ENCODE peak calls at places on chromosomes 7 and 10, in six cellular contexts. One of them, this sample, is unnamed.

GRCh38 chr10:63605568-63605967 is 84.4 kb downstream of the REEP3 start:
- DNase-seq in CD4-positive, alpha-beta memory T cell: no peak
- DNase-seq in CD4-positive, CD25-positive, alpha-beta regulatory T cell: no peak
- DNase-seq in mammary epithelial cell: no peak
- DNase-seq in GM23248: peak; percentile 6
- DNase-seq in H1: no peak
- DNase-seq in this sample: no peak

GRCh38 chr10:79944428-79945395 is 4.2 kb downstream of the SFTPD start:
- DNase-seq in CD4-positive, alpha-beta memory T cell: no peak
- DNase-seq in CD4-positive, CD25-positive, alpha-beta regulatory T cell: no peak
- DNase-seq in mammary epithelial cell: no peak
- DNase-seq in GM23248: no peak
- DNase-seq in H1: no peak
- DNase-seq in this sample: no peak

GRCh38 chr10:77524300-77524711 is 113.3 kb downstream of the KCNMA1 start:
- DNase-seq in CD4-positive, alpha-beta memory T cell: no peak
- DNase-seq in CD4-positive, CD25-positive, alpha-beta regulatory T cell: no peak
- DNase-seq in mammary epithelial cell: peak; percentile 24
- DNase-seq in GM23248: peak; percentile 87
- DNase-seq in H1: no peak
- DNase-seq in this sample: no peak

GRCh38 chr10:32005050-32005449 is 51.2 kb downstream of the KIF5B start:
- DNase-seq in CD4-positive, alpha-beta memory T cell: peak; percentile 36
- DNase-seq in CD4-positive, CD25-positive, alpha-beta regulatory T cell: peak; percentile 30
- DNase-seq in mammary epithelial cell: peak; percentile 25
- DNase-seq in GM23248: peak; percentile 60
- DNase-seq in H1: no peak
- DNase-seq in this sample: peak; percentile 19

GRCh38 chr10:104650072-104650471 is 9.0 kb downstream of the SORCS3 start:
- DNase-seq in CD4-positive, alpha-beta memory T cell: no peak
- DNase-seq in CD4-positive, CD25-positive, alpha-beta regulatory T cell: no peak
- DNase-seq in mammary epithelial cell: no peak
- DNase-seq in GM23248: no peak
- DNase-seq in H1: no peak
- DNase-seq in this sample: peak; percentile 8

GRCh38 chr10:27741173-27742091 is 4.2 kb downstream of the MKX start:
- DNase-seq in CD4-positive, alpha-beta memory T cell: no peak
- DNase-seq in CD4-positive, CD25-positive, alpha-beta regulatory T cell: no peak
- DNase-seq in mammary epithelial cell: no peak
- DNase-seq in GM23248: no peak
- DNase-seq in H1: no peak
- DNase-seq in this sample: no peak

GRCh38 chr7:85554294-85554877 is 367.5 kb upstream of the SEMA3D start:
- DNase-seq in CD4-positive, alpha-beta memory T cell: peak; percentile 3
- DNase-seq in CD4-positive, CD25-positive, alpha-beta regulatory T cell: no peak
- DNase-seq in mammary epithelial cell: peak; percentile 55
- DNase-seq in GM23248: peak; percentile 80
- DNase-seq in H1: no peak
- DNase-seq in this sample: peak; percentile 25

GRCh38 chr10:30645340-30645827 is 15.8 kb upstream of the LYZL2 start:
- DNase-seq in CD4-positive, alpha-beta memory T cell: no peak
- DNase-seq in CD4-positive, CD25-positive, alpha-beta regulatory T cell: no peak
- DNase-seq in mammary epithelial cell: peak; percentile 41
- DNase-seq in GM23248: peak; percentile 48
- DNase-seq in H1: no peak
- DNase-seq in this sample: peak; percentile 22

GRCh38 chr10:9253121-9253520 is 1198.6 kb downstream of the GATA3 start:
- DNase-seq in CD4-positive, alpha-beta memory T cell: no peak
- DNase-seq in CD4-positive, CD25-positive, alpha-beta regulatory T cell: no peak
- DNase-seq in mammary epithelial cell: peak; percentile 14
- DNase-seq in GM23248: peak; percentile 53
- DNase-seq in H1: no peak
- DNase-seq in this sample: peak; percentile 33

GRCh38 chr10:76080406-76080805 is 649.0 kb downstream of the LRMDA start:
- DNase-seq in CD4-positive, alpha-beta memory T cell: no peak
- DNase-seq in CD4-positive, CD25-positive, alpha-beta regulatory T cell: no peak
- DNase-seq in mammary epithelial cell: peak; percentile 26
- DNase-seq in GM23248: peak; percentile 39
- DNase-seq in H1: no peak
- DNase-seq in this sample: no peak

GRCh38 chr7:95340491-95340890 is 16.2 kb upstream of the PON1 start:
- DNase-seq in CD4-positive, alpha-beta memory T cell: no peak
- DNase-seq in CD4-positive, CD25-positive, alpha-beta regulatory T cell: no peak
- DNase-seq in mammary epithelial cell: no peak
- DNase-seq in GM23248: no peak
- DNase-seq in H1: no peak
- DNase-seq in this sample: no peak

GRCh38 chr10:76401006-76401405 is 969.6 kb downstream of the LRMDA start:
- DNase-seq in CD4-positive, alpha-beta memory T cell: no peak
- DNase-seq in CD4-positive, CD25-positive, alpha-beta regulatory T cell: no peak
- DNase-seq in mammary epithelial cell: no peak
- DNase-seq in GM23248: peak; percentile 58
- DNase-seq in H1: no peak
- DNase-seq in this sample: no peak

GRCh38 chr7:117098457-117098856 is 145.2 kb downstream of the ST7 start:
- DNase-seq in CD4-positive, alpha-beta memory T cell: no peak
- DNase-seq in CD4-positive, CD25-positive, alpha-beta regulatory T cell: no peak
- DNase-seq in mammary epithelial cell: peak; percentile 84
- DNase-seq in GM23248: peak; percentile 95
- DNase-seq in H1: no peak
- DNase-seq in this sample: peak; percentile 90

GRCh38 chr10:69972951-69973350 is 79.7 kb upstream of the MACROH2A2 start:
- DNase-seq in CD4-positive, alpha-beta memory T cell: no peak
- DNase-seq in CD4-positive, CD25-positive, alpha-beta regulatory T cell: no peak
- DNase-seq in mammary epithelial cell: no peak
- DNase-seq in GM23248: peak; percentile 37
- DNase-seq in H1: no peak
- DNase-seq in this sample: no peak

GRCh38 chr10:133024711-133025557 is 62.8 kb upstream of the ADGRA1 start:
- DNase-seq in CD4-positive, alpha-beta memory T cell: no peak
- DNase-seq in CD4-positive, CD25-positive, alpha-beta regulatory T cell: no peak
- DNase-seq in mammary epithelial cell: no peak
- DNase-seq in GM23248: peak; percentile 14
- DNase-seq in H1: no peak
- DNase-seq in this sample: no peak

GRCh38 chr7:98399462-98399861 is 1.4 kb downstream of the BAIAP2L1 start:
- DNase-seq in CD4-positive, alpha-beta memory T cell: no peak
- DNase-seq in CD4-positive, CD25-positive, alpha-beta regulatory T cell: no peak
- DNase-seq in mammary epithelial cell: peak; percentile 64
- DNase-seq in GM23248: peak; percentile 53
- DNase-seq in H1: no peak
- DNase-seq in this sample: peak; percentile 65

GRCh38 chr7:801940-802364 is 30.3 kb upstream of the SUN1 start:
- DNase-seq in CD4-positive, alpha-beta memory T cell: no peak
- DNase-seq in CD4-positive, CD25-positive, alpha-beta regulatory T cell: no peak
- DNase-seq in mammary epithelial cell: no peak
- DNase-seq in GM23248: peak; percentile 40
- DNase-seq in H1: no peak
- DNase-seq in this sample: no peak

GRCh38 chr10:63331586-63331985 is 134.2 kb downstream of the JMJD1C start:
- DNase-seq in CD4-positive, alpha-beta memory T cell: no peak
- DNase-seq in CD4-positive, CD25-positive, alpha-beta regulatory T cell: no peak
- DNase-seq in mammary epithelial cell: no peak
- DNase-seq in GM23248: peak; percentile 9
- DNase-seq in H1: no peak
- DNase-seq in this sample: no peak

GRCh38 chr10:16519250-16519907 is 2.3 kb downstream of the C1QL3 start:
- DNase-seq in CD4-positive, alpha-beta memory T cell: no peak
- DNase-seq in CD4-positive, CD25-positive, alpha-beta regulatory T cell: no peak
- DNase-seq in mammary epithelial cell: no peak
- DNase-seq in GM23248: no peak
- DNase-seq in H1: no peak
- DNase-seq in this sample: no peak

GRCh38 chr7:157126921-157127320 is 11.8 kb upstream of the UBE3C start:
- DNase-seq in CD4-positive, alpha-beta memory T cell: no peak
- DNase-seq in CD4-positive, CD25-positive, alpha-beta regulatory T cell: no peak
- DNase-seq in mammary epithelial cell: no peak
- DNase-seq in GM23248: no peak
- DNase-seq in H1: no peak
- DNase-seq in this sample: no peak

GRCh38 chr10:88194041-88194887 is 330.8 kb downstream of the PTEN start:
- DNase-seq in CD4-positive, alpha-beta memory T cell: peak; percentile 79
- DNase-seq in CD4-positive, CD25-positive, alpha-beta regulatory T cell: peak; percentile 48
- DNase-seq in mammary epithelial cell: peak; percentile 84
- DNase-seq in GM23248: peak; percentile 66
- DNase-seq in H1: no peak
- DNase-seq in this sample: peak; percentile 76

GRCh38 chr10:11529276-11529675 is 82.2 kb downstream of the USP6NL start:
- DNase-seq in CD4-positive, alpha-beta memory T cell: no peak
- DNase-seq in CD4-positive, CD25-positive, alpha-beta regulatory T cell: no peak
- DNase-seq in mammary epithelial cell: no peak
- DNase-seq in GM23248: no peak
- DNase-seq in H1: no peak
- DNase-seq in this sample: no peak

GRCh38 chr10:11530806-11531205 is 80.6 kb downstream of the USP6NL start:
- DNase-seq in CD4-positive, alpha-beta memory T cell: no peak
- DNase-seq in CD4-positive, CD25-positive, alpha-beta regulatory T cell: no peak
- DNase-seq in mammary epithelial cell: no peak
- DNase-seq in GM23248: no peak
- DNase-seq in H1: no peak
- DNase-seq in this sample: no peak

GRCh38 chr10:11527700-11528255 is 83.7 kb downstream of the USP6NL start:
- DNase-seq in CD4-positive, alpha-beta memory T cell: no peak
- DNase-seq in CD4-positive, CD25-positive, alpha-beta regulatory T cell: peak; percentile 5
- DNase-seq in mammary epithelial cell: peak; percentile 28
- DNase-seq in GM23248: peak; percentile 24
- DNase-seq in H1: no peak
- DNase-seq in this sample: no peak

GRCh38 chr10:11527068-11527467 is 84.4 kb downstream of the USP6NL start:
- DNase-seq in CD4-positive, alpha-beta memory T cell: no peak
- DNase-seq in CD4-positive, CD25-positive, alpha-beta regulatory T cell: no peak
- DNase-seq in mammary epithelial cell: no peak
- DNase-seq in GM23248: no peak
- DNase-seq in H1: no peak
- DNase-seq in this sample: no peak

GRCh38 chr10:11528286-11528685 is 83.2 kb downstream of the USP6NL start:
- DNase-seq in CD4-positive, alpha-beta memory T cell: no peak
- DNase-seq in CD4-positive, CD25-positive, alpha-beta regulatory T cell: no peak
- DNase-seq in mammary epithelial cell: peak; percentile 61
- DNase-seq in GM23248: no peak
- DNase-seq in H1: no peak
- DNase-seq in this sample: no peak
- H3K27ac ChIP-seq in CD4-positive, alpha-beta memory T cell: no peak overlapping the region
- H3K27ac ChIP-seq in CD4-positive, CD25-positive, alpha-beta regulatory T cell: no peak overlapping the region
- H3K27ac ChIP-seq in mammary epithelial cell: peak overlapping the region; percentile 43
- H3K27ac ChIP-seq in GM23248: no peak overlapping the region
- H3K27ac ChIP-seq in H1: no peak overlapping the region
- H3K27ac ChIP-seq in this sample: no peak overlapping the region

DNA sequence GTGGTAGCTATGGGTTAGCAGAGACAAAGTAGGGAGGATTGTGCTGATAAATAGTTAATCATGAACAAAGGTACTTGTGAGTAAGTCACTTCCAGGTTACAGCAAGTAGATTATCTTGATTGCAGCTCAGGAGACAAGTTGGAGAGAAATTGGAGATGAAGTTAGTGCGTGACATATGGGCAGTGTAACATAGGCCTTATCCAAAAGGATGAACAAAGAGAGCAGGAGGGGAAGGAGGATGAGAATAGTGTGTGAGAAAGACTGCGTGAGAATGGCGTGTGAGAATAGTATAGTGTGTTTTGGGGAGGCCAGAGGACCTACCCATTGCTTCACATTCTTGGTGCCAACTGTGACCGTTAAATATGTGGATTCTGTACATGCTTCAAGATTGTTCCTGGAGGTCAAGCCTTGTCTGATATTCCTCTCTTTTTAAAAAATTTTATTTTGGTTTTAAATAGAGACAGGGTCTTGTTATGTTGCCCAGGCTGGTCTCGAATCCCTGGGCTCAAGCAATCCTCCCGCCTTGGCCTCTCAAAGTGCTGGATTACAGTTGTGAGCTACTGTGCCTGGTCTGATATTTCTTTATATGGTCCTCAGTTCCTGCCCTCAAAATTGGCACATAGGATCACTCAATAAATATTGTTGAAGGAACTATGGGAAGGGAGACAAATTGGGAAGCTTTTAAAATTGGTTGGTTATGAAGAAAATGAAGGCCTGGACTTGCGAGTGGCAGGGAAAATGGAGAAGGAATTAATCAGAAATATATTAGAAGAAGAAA is 3.2 kb downstream of the VCL start:
- DNase-seq in CD4-positive, alpha-beta memory T cell: no peak
- DNase-seq in CD4-positive, CD25-positive, alpha-beta regulatory T cell: no peak
- DNase-seq in mammary epithelial cell: no peak
- DNase-seq in GM23248: no peak
- DNase-seq in H1: no peak
- DNase-seq in this sample: no peak
- H3K27ac ChIP-seq in CD4-positive, alpha-beta memory T cell: no peak overlapping the region
- H3K27ac ChIP-seq in CD4-positive, CD25-positive, alpha-beta regulatory T cell: no peak overlapping the region
- H3K27ac ChIP-seq in mammary epithelial cell: no peak overlapping the region
- H3K27ac ChIP-seq in GM23248: peak overlapping the region; percentile 5
- H3K27ac ChIP-seq in H1: no peak overlapping the region
- H3K27ac ChIP-seq in this sample: no peak overlapping the region

DNA sequence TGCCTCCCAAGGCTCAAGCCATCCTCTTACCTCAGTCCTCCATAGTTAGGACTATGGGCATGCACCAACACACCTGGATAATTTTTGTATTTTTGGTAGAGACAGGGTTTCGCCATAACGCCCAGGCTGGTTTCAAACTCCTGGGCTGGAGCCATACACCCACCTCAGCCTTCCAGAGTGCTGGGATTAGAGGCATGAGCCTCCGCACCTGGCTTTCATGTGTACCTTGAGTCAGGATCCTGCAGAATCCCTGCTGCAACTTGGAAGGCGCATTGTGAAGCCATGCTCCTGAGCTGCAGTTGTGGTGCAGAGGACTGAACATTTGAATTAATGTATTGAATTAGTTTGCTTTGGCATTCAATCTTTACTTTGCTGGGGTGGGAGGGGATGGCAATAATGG is 29.4 kb upstream of the NMT2 start:
- DNase-seq in CD4-positive, alpha-beta memory T cell: no peak
- DNase-seq in CD4-positive, CD25-positive, alpha-beta regulatory T cell: no peak
- DNase-seq in mammary epithelial cell: no peak
- DNase-seq in GM23248: no peak
- DNase-seq in H1: no peak
- DNase-seq in this sample: no peak
- H3K27ac ChIP-seq in CD4-positive, alpha-beta memory T cell: no peak overlapping the region
- H3K27ac ChIP-seq in CD4-positive, CD25-positive, alpha-beta regulatory T cell: peak overlapping the region; percentile 62
- H3K27ac ChIP-seq in mammary epithelial cell: no peak overlapping the region
- H3K27ac ChIP-seq in GM23248: no peak overlapping the region
- H3K27ac ChIP-seq in H1: no peak overlapping the region
- H3K27ac ChIP-seq in this sample: no peak overlapping the region

DNA sequence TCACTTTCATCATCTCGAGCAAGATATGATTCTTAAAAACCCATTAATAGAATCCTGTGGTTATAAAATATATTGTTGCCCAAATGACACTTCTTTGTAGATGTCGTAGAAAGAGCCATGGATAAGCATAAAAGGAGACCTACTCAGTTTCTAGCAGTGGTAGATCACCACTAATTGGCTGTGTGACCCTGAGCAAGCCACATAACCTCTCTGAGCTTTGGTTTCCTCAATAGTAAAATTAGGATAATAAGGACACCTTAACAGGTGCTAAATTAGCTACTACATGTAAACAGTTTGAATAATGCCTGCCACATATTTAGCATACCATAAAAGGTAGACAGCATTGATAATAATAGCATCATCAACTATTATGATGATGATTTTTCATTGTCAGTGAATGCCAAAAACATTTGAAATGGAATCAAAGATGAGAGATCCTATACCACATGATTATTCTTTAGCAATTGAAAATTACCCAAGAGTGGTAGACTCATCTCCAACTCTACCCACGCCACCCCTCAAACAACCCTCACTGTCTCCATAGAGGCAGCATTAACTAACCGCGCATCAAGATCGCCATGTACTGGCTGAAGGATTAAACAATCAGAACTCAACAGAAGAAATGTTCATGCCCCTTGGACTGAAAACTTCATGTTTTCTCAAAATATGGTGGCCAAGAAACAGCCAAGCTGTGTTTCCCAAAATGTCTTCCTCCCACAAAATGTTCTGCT is 45.8 kb downstream of the CHST15 start:
- DNase-seq in CD4-positive, alpha-beta memory T cell: no peak
- DNase-seq in CD4-positive, CD25-positive, alpha-beta regulatory T cell: no peak
- DNase-seq in mammary epithelial cell: no peak
- DNase-seq in GM23248: no peak
- DNase-seq in H1: no peak
- DNase-seq in this sample: no peak
- H3K27ac ChIP-seq in CD4-positive, alpha-beta memory T cell: no peak overlapping the region
- H3K27ac ChIP-seq in CD4-positive, CD25-positive, alpha-beta regulatory T cell: no peak overlapping the region
- H3K27ac ChIP-seq in mammary epithelial cell: no peak overlapping the region
- H3K27ac ChIP-seq in GM23248: no peak overlapping the region
- H3K27ac ChIP-seq in H1: no peak overlapping the region
- H3K27ac ChIP-seq in this sample: no peak overlapping the region